ENCODE peak calls at places on chromosomes 11 and 22, in nine cellular contexts. F is mesendoderm, P is hypothalamus, M is EL, C is GOT3, U is cardiac fibroblast, O is NCI-H774, Y is GM23248, J is HT1080. L is an unnamed sample.

GRCh38 chr22:40001800-40002577 is 7.2 kb downstream of the FAM83F start:
- DNase-seq in U (no peak), O (no peak), M (peak), F (peak), C (no peak), Y (no peak), J (no peak), P (no peak), L (no peak)

GRCh38 chr11:115676768-115677167 is 172.6 kb upstream of the CADM1 start:
- DNase-seq in P (no peak), O (no peak), J (peak), U (peak), Y (peak), F (peak), M (peak), C (no peak), L (no peak)

GRCh38 chr11:35162795-35163194 is 23.8 kb downstream of the CD44 start:
- DNase-seq in Y (peak), O (no peak), P (no peak), U (no peak), M (peak), J (peak), C (no peak), F (no peak), L (no peak)

GRCh38 chr11:89015614-89016013 is 50.2 kb downstream of the GRM5 start:
- DNase-seq in C (no peak), O (peak), M (no peak), J (no peak), Y (no peak), U (no peak), F (no peak), P (no peak), L (no peak)

GRCh38 chr11:114179234-114179941 is 116.8 kb upstream of the NNMT start:
- DNase-seq in U (peak), C (no peak), O (peak), Y (no peak), F (no peak), M (no peak), J (no peak), P (peak), L (no peak)

GRCh38 chr11:66498508-66498907 is 11.9 kb upstream of the BBS1 start:
- DNase-seq in F (no peak), C (no peak), Y (no peak), O (no peak), U (no peak), J (no peak), M (no peak), P (no peak), L (no peak)

GRCh38 chr11:78651923-78652602 is 77.4 kb upstream of the NARS2 start:
- DNase-seq in J (no peak), O (no peak), C (no peak), U (no peak), Y (no peak), M (no peak), P (no peak), F (no peak), L (no peak)

GRCh38 chr11:69241844-69242582 is 51.9 kb upstream of the MYEOV start:
- DNase-seq in J (no peak), F (no peak), U (no peak), P (no peak), M (no peak), O (no peak), Y (no peak), C (no peak), L (no peak)

GRCh38 chr11:61599968-61600710 is 19.3 kb upstream of the SYT7 start:
- DNase-seq in O (no peak), Y (peak), P (no peak), U (no peak), J (no peak), C (no peak), M (no peak), F (no peak), L (no peak)

GRCh38 chr22:44460287-44461082 is 37.5 kb downstream of the RTL6 start:
- DNase-seq in P (no peak), M (no peak), U (peak), O (no peak), F (no peak), Y (no peak), C (no peak), J (no peak), L (no peak)

GRCh38 chr11:120180571-120181445 is 30.0 kb upstream of the OAF start:
- DNase-seq in P (peak), Y (peak), J (peak), C (no peak), O (no peak), F (peak), U (peak), M (peak), L (no peak)

GRCh38 chr22:40258463-40259046 is 80.8 kb downstream of the TNRC6B start:
- DNase-seq in J (peak), O (no peak), M (peak), U (no peak), Y (peak), C (no peak), F (no peak), P (no peak), L (no peak)

GRCh38 chr22:26496456-26496855 is 12.8 kb downstream of the SRRD start:
- DNase-seq in C (no peak), Y (no peak), P (no peak), F (no peak), O (no peak), U (no peak), J (no peak), M (no peak), L (no peak)

GRCh38 chr11:10540546-10540914 is 457 bp downstream of the RNF141 start:
- DNase-seq in J (no peak), Y (no peak), F (peak), C (no peak), U (peak), O (no peak), M (peak), P (no peak), L (peak)